ENCODE peak calls at places on chromosome 5, in four cellular contexts. One of them, this sample, is unnamed.

GRCh38 chr5:145840458-145841132 is 5.5 kb upstream of the PRELID2 start:
- DNase-seq in globus pallidus: no peak
- DNase-seq in GM13977: no peak
- DNase-seq in stimulated activated CD4-positive, alpha-beta T cell treated with anti-CD3 and anti-CD28 coated beads, Interleukin-1b, Interleukin-23, amount 100 ng/mL, for 24 hours: no peak
- DNase-seq in this sample: no peak

GRCh38 chr5:36535390-36535789 is 71.0 kb upstream of the SLC1A3 start:
- DNase-seq in globus pallidus: peak
- DNase-seq in GM13977: no peak
- DNase-seq in stimulated activated CD4-positive, alpha-beta T cell treated with anti-CD3 and anti-CD28 coated beads, Interleukin-1b, Interleukin-23, amount 100 ng/mL, for 24 hours: no peak
- DNase-seq in this sample: no peak

GRCh38 chr5:61625682-61626620 is 293.9 kb downstream of the ZSWIM6 start:
- DNase-seq in globus pallidus: peak
- DNase-seq in GM13977: peak
- DNase-seq in stimulated activated CD4-positive, alpha-beta T cell treated with anti-CD3 and anti-CD28 coated beads, Interleukin-1b, Interleukin-23, amount 100 ng/mL, for 24 hours: peak
- DNase-seq in this sample: peak

GRCh38 chr5:179186801-179187200 is 126.6 kb downstream of the ZNF354C start:
- DNase-seq in globus pallidus: no peak
- DNase-seq in GM13977: no peak
- DNase-seq in stimulated activated CD4-positive, alpha-beta T cell treated with anti-CD3 and anti-CD28 coated beads, Interleukin-1b, Interleukin-23, amount 100 ng/mL, for 24 hours: no peak
- DNase-seq in this sample: no peak

GRCh38 chr5:31361906-31362900 is 168.7 kb downstream of the CDH6 start:
- DNase-seq in globus pallidus: no peak
- DNase-seq in GM13977: no peak
- DNase-seq in stimulated activated CD4-positive, alpha-beta T cell treated with anti-CD3 and anti-CD28 coated beads, Interleukin-1b, Interleukin-23, amount 100 ng/mL, for 24 hours: no peak
- DNase-seq in this sample: no peak

GRCh38 chr5:93355691-93356090 is 225.3 kb downstream of the NR2F1-AS1 start:
- DNase-seq in globus pallidus: no peak
- DNase-seq in GM13977: no peak
- DNase-seq in stimulated activated CD4-positive, alpha-beta T cell treated with anti-CD3 and anti-CD28 coated beads, Interleukin-1b, Interleukin-23, amount 100 ng/mL, for 24 hours: no peak
- DNase-seq in this sample: no peak

GRCh38 chr5:94618029-94618492 is 343 bp downstream of the KIAA0825 start:
- DNase-seq in globus pallidus: no peak
- DNase-seq in GM13977: peak
- DNase-seq in stimulated activated CD4-positive, alpha-beta T cell treated with anti-CD3 and anti-CD28 coated beads, Interleukin-1b, Interleukin-23, amount 100 ng/mL, for 24 hours: no peak
- DNase-seq in this sample: peak

GRCh38 chr5:134018154-134018985 is 13.6 kb upstream of the VDAC1 start:
- DNase-seq in globus pallidus: no peak
- DNase-seq in GM13977: no peak
- DNase-seq in stimulated activated CD4-positive, alpha-beta T cell treated with anti-CD3 and anti-CD28 coated beads, Interleukin-1b, Interleukin-23, amount 100 ng/mL, for 24 hours: no peak
- DNase-seq in this sample: no peak

GRCh38 chr5:146560205-146560812 is 44.3 kb upstream of the GPR151 start:
- DNase-seq in globus pallidus: no peak
- DNase-seq in GM13977: no peak
- DNase-seq in stimulated activated CD4-positive, alpha-beta T cell treated with anti-CD3 and anti-CD28 coated beads, Interleukin-1b, Interleukin-23, amount 100 ng/mL, for 24 hours: no peak
- DNase-seq in this sample: no peak

GRCh38 chr5:168898261-168898911 is 319.2 kb upstream of the PANK3 start:
- DNase-seq in globus pallidus: no peak
- DNase-seq in GM13977: no peak
- DNase-seq in stimulated activated CD4-positive, alpha-beta T cell treated with anti-CD3 and anti-CD28 coated beads, Interleukin-1b, Interleukin-23, amount 100 ng/mL, for 24 hours: no peak
- DNase-seq in this sample: no peak

GRCh38 chr5:119271758-119272730 is 83.8 kb upstream of the TNFAIP8 start:
- DNase-seq in globus pallidus: no peak
- DNase-seq in GM13977: no peak
- DNase-seq in stimulated activated CD4-positive, alpha-beta T cell treated with anti-CD3 and anti-CD28 coated beads, Interleukin-1b, Interleukin-23, amount 100 ng/mL, for 24 hours: no peak
- DNase-seq in this sample: no peak

GRCh38 chr5:35372482-35372881 is 142.2 kb upstream of the PRLR start:
- DNase-seq in globus pallidus: no peak
- DNase-seq in GM13977: no peak
- DNase-seq in stimulated activated CD4-positive, alpha-beta T cell treated with anti-CD3 and anti-CD28 coated beads, Interleukin-1b, Interleukin-23, amount 100 ng/mL, for 24 hours: no peak
- DNase-seq in this sample: no peak

GRCh38 chr5:136197462-136198142 is 4.6 kb upstream of the SMIM32 start:
- DNase-seq in globus pallidus: no peak
- DNase-seq in GM13977: no peak
- DNase-seq in stimulated activated CD4-positive, alpha-beta T cell treated with anti-CD3 and anti-CD28 coated beads, Interleukin-1b, Interleukin-23, amount 100 ng/mL, for 24 hours: no peak
- DNase-seq in this sample: no peak

GRCh38 chr5:132877938-132878337 is 4.5 kb downstream of the LEAP2 start:
- DNase-seq in globus pallidus: no peak
- DNase-seq in GM13977: no peak
- DNase-seq in stimulated activated CD4-positive, alpha-beta T cell treated with anti-CD3 and anti-CD28 coated beads, Interleukin-1b, Interleukin-23, amount 100 ng/mL, for 24 hours: no peak
- DNase-seq in this sample: no peak

GRCh38 chr5:174231961-174232487 is 186.5 kb downstream of the NSG2 start:
- DNase-seq in globus pallidus: no peak
- DNase-seq in GM13977: no peak
- DNase-seq in stimulated activated CD4-positive, alpha-beta T cell treated with anti-CD3 and anti-CD28 coated beads, Interleukin-1b, Interleukin-23, amount 100 ng/mL, for 24 hours: no peak
- DNase-seq in this sample: no peak

GRCh38 chr5:158414333-158414762 is 555.4 kb upstream of the CLINT1 start:
- DNase-seq in globus pallidus: no peak
- DNase-seq in GM13977: no peak
- DNase-seq in stimulated activated CD4-positive, alpha-beta T cell treated with anti-CD3 and anti-CD28 coated beads, Interleukin-1b, Interleukin-23, amount 100 ng/mL, for 24 hours: no peak
- DNase-seq in this sample: no peak

GRCh38 chr5:125219710-125220109 is 473.3 kb upstream of the ZNF608 start:
- DNase-seq in globus pallidus: no peak
- DNase-seq in GM13977: no peak
- DNase-seq in stimulated activated CD4-positive, alpha-beta T cell treated with anti-CD3 and anti-CD28 coated beads, Interleukin-1b, Interleukin-23, amount 100 ng/mL, for 24 hours: no peak
- DNase-seq in this sample: no peak

GRCh38 chr5:138645778-138646575 is 70.8 kb upstream of the HSPA9 start:
- DNase-seq in globus pallidus: no peak
- DNase-seq in GM13977: no peak
- DNase-seq in stimulated activated CD4-positive, alpha-beta T cell treated with anti-CD3 and anti-CD28 coated beads, Interleukin-1b, Interleukin-23, amount 100 ng/mL, for 24 hours: no peak
- DNase-seq in this sample: no peak

GRCh38 chr5:150410524-150411244 is 2.0 kb downstream of the CD74 start:
- DNase-seq in globus pallidus: peak
- DNase-seq in GM13977: no peak
- DNase-seq in stimulated activated CD4-positive, alpha-beta T cell treated with anti-CD3 and anti-CD28 coated beads, Interleukin-1b, Interleukin-23, amount 100 ng/mL, for 24 hours: peak
- DNase-seq in this sample: peak

GRCh38 chr5:131854134-131854533 is 57.3 kb upstream of the FNIP1 start:
- DNase-seq in globus pallidus: no peak
- DNase-seq in GM13977: no peak
- DNase-seq in stimulated activated CD4-positive, alpha-beta T cell treated with anti-CD3 and anti-CD28 coated beads, Interleukin-1b, Interleukin-23, amount 100 ng/mL, for 24 hours: no peak
- DNase-seq in this sample: no peak

GRCh38 chr5:159448-160172 is 31.7 kb upstream of the LRRC14B start:
- DNase-seq in globus pallidus: no peak
- DNase-seq in GM13977: no peak
- DNase-seq in stimulated activated CD4-positive, alpha-beta T cell treated with anti-CD3 and anti-CD28 coated beads, Interleukin-1b, Interleukin-23, amount 100 ng/mL, for 24 hours: no peak
- DNase-seq in this sample: no peak

GRCh38 chr5:10046681-10047080 is 203.0 kb downstream of the ATPSCKMT start:
- DNase-seq in globus pallidus: no peak
- DNase-seq in GM13977: no peak
- DNase-seq in stimulated activated CD4-positive, alpha-beta T cell treated with anti-CD3 and anti-CD28 coated beads, Interleukin-1b, Interleukin-23, amount 100 ng/mL, for 24 hours: no peak
- DNase-seq in this sample: no peak

GRCh38 chr5:141409598-141410306 is 1.9 kb downstream of the PCDHGB6 start:
- DNase-seq in globus pallidus: no peak
- DNase-seq in GM13977: no peak
- DNase-seq in stimulated activated CD4-positive, alpha-beta T cell treated with anti-CD3 and anti-CD28 coated beads, Interleukin-1b, Interleukin-23, amount 100 ng/mL, for 24 hours: no peak
- DNase-seq in this sample: no peak

GRCh38 chr5:88769165-88769564 is 113.8 kb downstream of the MEF2C start:
- DNase-seq in globus pallidus: no peak
- DNase-seq in GM13977: no peak
- DNase-seq in stimulated activated CD4-positive, alpha-beta T cell treated with anti-CD3 and anti-CD28 coated beads, Interleukin-1b, Interleukin-23, amount 100 ng/mL, for 24 hours: no peak
- DNase-seq in this sample: no peak

GRCh38 chr5:78648359-78649219 is at the start of gene LHFPL2:
- DNase-seq in globus pallidus: peak
- DNase-seq in GM13977: peak
- DNase-seq in stimulated activated CD4-positive, alpha-beta T cell treated with anti-CD3 and anti-CD28 coated beads, Interleukin-1b, Interleukin-23, amount 100 ng/mL, for 24 hours: peak
- DNase-seq in this sample: peak

GRCh38 chr5:117488976-117489500 is 914.4 kb upstream of the SEMA6A start:
- DNase-seq in globus pallidus: no peak
- DNase-seq in GM13977: no peak
- DNase-seq in stimulated activated CD4-positive, alpha-beta T cell treated with anti-CD3 and anti-CD28 coated beads, Interleukin-1b, Interleukin-23, amount 100 ng/mL, for 24 hours: no peak
- DNase-seq in this sample: no peak

GRCh38 chr5:67173959-67174358 is 22.6 kb downstream of the CD180 start:
- DNase-seq in globus pallidus: no peak
- DNase-seq in GM13977: no peak
- DNase-seq in stimulated activated CD4-positive, alpha-beta T cell treated with anti-CD3 and anti-CD28 coated beads, Interleukin-1b, Interleukin-23, amount 100 ng/mL, for 24 hours: no peak
- DNase-seq in this sample: no peak

GRCh38 chr5:132747064-132747692 is at the start of gene CCNI2:
- DNase-seq in globus pallidus: no peak
- DNase-seq in GM13977: peak
- DNase-seq in stimulated activated CD4-positive, alpha-beta T cell treated with anti-CD3 and anti-CD28 coated beads, Interleukin-1b, Interleukin-23, amount 100 ng/mL, for 24 hours: peak
- DNase-seq in this sample: peak

GRCh38 chr5:115583474-115583873 is 18.8 kb downstream of the TICAM2 start:
- DNase-seq in globus pallidus: no peak
- DNase-seq in GM13977: no peak
- DNase-seq in stimulated activated CD4-positive, alpha-beta T cell treated with anti-CD3 and anti-CD28 coated beads, Interleukin-1b, Interleukin-23, amount 100 ng/mL, for 24 hours: no peak
- DNase-seq in this sample: no peak

GRCh38 chr5:153770066-153770465 is 268.6 kb downstream of the FAM114A2 start:
- DNase-seq in globus pallidus: no peak
- DNase-seq in GM13977: no peak
- DNase-seq in stimulated activated CD4-positive, alpha-beta T cell treated with anti-CD3 and anti-CD28 coated beads, Interleukin-1b, Interleukin-23, amount 100 ng/mL, for 24 hours: no peak
- DNase-seq in this sample: no peak

GRCh38 chr5:151699071-151699901 is 12.6 kb upstream of the SPARC start:
- DNase-seq in globus pallidus: no peak
- DNase-seq in GM13977: no peak
- DNase-seq in stimulated activated CD4-positive, alpha-beta T cell treated with anti-CD3 and anti-CD28 coated beads, Interleukin-1b, Interleukin-23, amount 100 ng/mL, for 24 hours: no peak
- DNase-seq in this sample: no peak

This sample was measured in endothelial cell.